ENCODE peak calls at places on chromosomes 3 and 15, in nine cellular contexts. X is A549, C is hepatocyte, S is PC-9, M is cardiac muscle cell, V is heart right ventricle, N is endothelial cell of umbilical vein, H is lower lobe of right lung, F is neural progenitor cell. L is an unnamed sample. For H3K4me1, the result is how much of the 10 kb centered on the place peaks cover.

GRCh38 chr3:99175276-99175801 is 273.8 kb upstream of the DCBLD2 start:
- DNase-seq in V (no peak), N (peak), S (no peak), F (no peak), H (no peak), C (no peak), X (no peak), M (no peak), L (no peak)

GRCh38 chr3:23985752-23986544 is 40.9 kb downstream of the NR1D2 start:
- DNase-seq in S (no peak), V (no peak), C (no peak), F (no peak), X (no peak), N (no peak), M (no peak), H (no peak), L (no peak)

GRCh38 chr3:39177708-39178332 is 14.6 kb downstream of the XIRP1 start:
- DNase-seq in N (peak), X (peak), C (peak), H (peak), V (peak), F (peak), S (peak), M (peak), L (peak)

GRCh38 chr3:113354307-113354706 is 87.0 kb downstream of the CFAP44 start:
- DNase-seq in H (no peak), V (no peak), C (no peak), X (peak), N (no peak), S (no peak), M (no peak), F (no peak), L (peak)

GRCh38 chr3:156648086-156648485 is 26.3 kb upstream of the TIPARP start:
- DNase-seq in C (no peak), M (no peak), N (no peak), X (no peak), V (no peak), S (no peak), H (no peak), F (no peak), L (no peak)

GRCh38 chr3:188194327-188194726 is 40.4 kb downstream of the LPP start:
- DNase-seq in M (no peak), S (no peak), F (no peak), X (no peak), C (no peak), H (no peak), N (no peak), V (no peak), L (peak)

GRCh38 chr3:40055361-40055760 is 246.0 kb downstream of the MYRIP start:
- DNase-seq in C (no peak), V (no peak), S (no peak), N (no peak), M (no peak), F (no peak), X (no peak), H (no peak), L (peak)

GRCh38 chr3:25033407-25034029 is 394.5 kb upstream of the RARB start:
- DNase-seq in H (no peak), N (peak), S (peak), V (peak), C (peak), F (peak), X (peak), M (peak), L (no peak)

GRCh38 chr3:102143536-102143935 is 291.3 kb upstream of the ZPLD1 start:
- DNase-seq in V (no peak), M (no peak), H (no peak), C (no peak), N (no peak), S (no peak), F (no peak), X (no peak), L (no peak)

GRCh38 chr3:5194801-5195509 is 7.4 kb downstream of the EDEM1 start:
- DNase-seq in F (no peak), S (peak), M (no peak), N (peak), X (peak), H (no peak), V (no peak), C (peak), L (peak)

GRCh38 chr15:79572691-79573340 is 140.7 kb downstream of the MINAR1 start:
- DNase-seq in N (no peak), C (no peak), M (no peak), V (no peak), S (no peak), H (no peak), F (no peak), X (no peak), L (no peak)

GRCh38 chr3:131907809-131908208 is 127.0 kb downstream of the CPNE4 start:
- DNase-seq in F (no peak), V (no peak), M (peak), H (no peak), X (no peak), C (no peak), S (no peak), N (no peak), L (no peak)

GRCh38 chr15:63447277-63447676 is 57.1 kb upstream of the USP3 start:
- DNase-seq in M (no peak), V (no peak), S (no peak), N (no peak), F (no peak), X (no peak), H (no peak), C (no peak), L (no peak)

GRCh38 chr3:58246148-58247051 is 8.8 kb downstream of the ABHD6 start:
- DNase-seq in F (no peak), C (peak), V (no peak), X (no peak), N (no peak), H (no peak), M (peak), S (no peak), L (no peak)

GRCh38 chr3:182436547-182436946 is 356.8 kb upstream of the ATP11B start:
- DNase-seq in H (no peak), V (no peak), F (no peak), X (no peak), M (no peak), N (no peak), S (no peak), C (no peak), L (peak)

GRCh38 chr15:83066034-83066760 is 855 bp downstream of the BTBD1 start:
- DNase-seq in H (no peak), M (no peak), C (no peak), N (peak), X (no peak), S (no peak), V (peak), F (peak), L (no peak)

GRCh38 chr3:195023576-195023975 is 247.4 kb downstream of the XXYLT1 start:
- DNase-seq in N (no peak), F (no peak), X (no peak), H (no peak), S (no peak), C (no peak), V (no peak), M (no peak), L (no peak)

GRCh38 chr3:169661567-169662214 is 1.8 kb downstream of the MECOM start:
- DNase-seq in N (peak), S (peak), C (peak), X (peak), F (peak), M (peak), H (peak), V (peak), L (no peak)

GRCh38 chr15:61195116-61196002 is 33.7 kb downstream of the RORA start:
- DNase-seq in C (peak), V (no peak), X (peak), N (peak), F (peak), H (no peak), S (no peak), M (peak), L (no peak)

GRCh38 chr3:157494581-157495281 is 8.5 kb downstream of the VEPH1 start:
- DNase-seq in V (no peak), S (no peak), N (no peak), F (no peak), X (no peak), M (no peak), C (no peak), H (no peak), L (no peak)

GRCh38 chr3:196624008-196624790 is 15.3 kb upstream of the NRROS start:
- DNase-seq in X (no peak), N (no peak), H (no peak), C (no peak), M (no peak), S (no peak), F (no peak), V (peak), L (no peak)

GRCh38 chr15:31867536-31868442 is 162.5 kb upstream of the CHRNA7 start:
- DNase-seq in M (peak), X (peak), V (peak), S (peak), F (peak), C (peak), H (peak), N (peak), L (peak)

GRCh38 chr3:129187857-129188256 is 4.2 kb upstream of the CNBP start:
- DNase-seq in S (no peak), M (no peak), V (no peak), F (no peak), X (no peak), N (no peak), H (no peak), C (no peak), L (no peak)

GRCh38 chr3:14812196-14812785 is 6.5 kb upstream of the FGD5 start:
- DNase-seq in F (no peak), X (no peak), V (no peak), C (no peak), M (no peak), N (peak), S (no peak), H (no peak), L (no peak)

GRCh38 chr3:50671331-50671730 is 3.4 kb upstream of the DOCK3 start:
- DNase-seq in N (peak), H (no peak), C (peak), F (no peak), V (no peak), X (peak), M (no peak), S (peak), L (peak)

GRCh38 chr15:52294881-52295420 is 653 bp downstream of the MYO5C start:
- DNase-seq in H (no peak), S (no peak), C (peak), F (peak), V (no peak), X (no peak), N (peak), M (peak), L (no peak)

GRCh38 chr3:60754617-60755016 is 496.6 kb downstream of the FHIT start:
- DNase-seq in F (no peak), S (no peak), C (no peak), X (no peak), H (no peak), V (no peak), N (no peak), M (no peak), L (no peak)

GRCh38 chr3:60756636-60757035 is 494.6 kb downstream of the FHIT start:
- DNase-seq in V (no peak), M (no peak), X (no peak), F (peak), C (no peak), S (no peak), H (no peak), N (no peak), L (no peak)

GRCh38 chr3:60752800-60753199 is 498.5 kb downstream of the FHIT start:
- DNase-seq in S (no peak), X (no peak), H (no peak), N (no peak), F (no peak), V (no peak), C (no peak), M (no peak), L (no peak)

GRCh38 chr3:60756231-60756630 is 495.0 kb downstream of the FHIT start:
- DNase-seq in N (no peak), V (no peak), C (no peak), F (no peak), H (no peak), M (peak), S (no peak), X (no peak), L (no peak)

GRCh38 chr3:60755094-60755493 is 496.2 kb downstream of the FHIT start:
- DNase-seq in C (no peak), X (peak), N (no peak), F (peak), S (no peak), H (no peak), V (no peak), M (peak), L (no peak)
- TF ChIP-seq CTCF in C (no peak), X (no peak), N (no peak), F (peak), S (no peak), H (peak), V (no peak), M (no peak), L (peak)

GRCh38 chr15:59396660-59397059 is 24.0 kb upstream of the MYO1E start:
- DNase-seq in S (no peak), N (no peak), F (no peak), V (no peak), H (no peak), M (no peak), C (no peak), X (no peak), L (no peak)

GRCh38 chr15:59399465-59400102 is 26.9 kb upstream of the MYO1E start:
- DNase-seq in C (no peak), X (no peak), M (no peak), S (no peak), N (no peak), H (no peak), F (no peak), V (no peak), L (no peak)

GRCh38 chr15:59396211-59396610 is 23.5 kb upstream of the MYO1E start:
- DNase-seq in X (peak), H (no peak), C (no peak), M (no peak), N (no peak), V (no peak), S (no peak), F (no peak), L (no peak)

GRCh38 chr15:59400103-59400813 is 27.6 kb upstream of the MYO1E start:
- DNase-seq in N (no peak), X (no peak), C (no peak), S (no peak), V (no peak), F (peak), M (no peak), H (no peak), L (peak)

DNA sequence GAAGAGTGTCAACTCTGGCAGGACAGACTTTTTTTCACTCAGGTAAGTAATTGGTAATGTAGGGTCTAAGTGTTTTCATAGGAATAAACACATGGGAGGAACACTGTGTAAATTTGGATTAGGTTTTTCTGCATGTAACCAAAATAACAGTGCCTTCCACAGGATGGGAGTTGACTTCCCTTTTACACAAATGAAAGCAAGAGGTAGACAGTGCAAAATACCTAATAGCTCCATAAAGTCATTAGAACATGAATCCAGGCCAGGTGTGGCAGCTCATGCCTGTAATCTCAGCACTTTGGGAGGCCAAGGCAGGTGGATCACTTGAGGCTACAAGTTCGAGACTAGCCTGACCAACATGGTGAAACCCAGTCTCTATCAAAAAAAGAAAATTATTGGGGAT is 25.5 kb upstream of the MYO1E start:
- DNase-seq in C (no peak), H (no peak), V (no peak), N (no peak), X (no peak), F (no peak), M (no peak), S (no peak), L (no peak)
- H3K27ac ChIP-seq in C (no peak), H (no peak), V (no peak), N (no peak), X (no peak), F (no peak), M (no peak), S (no peak), L (no peak)

GRCh38 chr15:75696854-75697259 is 15.8 kb downstream of the CSPG4 start:
- DNase-seq in M (no peak), F (no peak), N (no peak), X (no peak), S (no peak), C (no peak), V (no peak), H (no peak), L (no peak)

GRCh38 chr15:75695634-75696302 is 16.9 kb downstream of the CSPG4 start:
- DNase-seq in N (no peak), M (no peak), V (no peak), F (no peak), H (no peak), X (no peak), S (no peak), C (no peak), L (peak)

GRCh38 chr15:75696303-75696657 is 16.4 kb downstream of the CSPG4 start:
- DNase-seq in X (no peak), M (no peak), N (no peak), V (no peak), S (no peak), C (no peak), H (no peak), F (no peak), L (peak)

GRCh38 chr15:75697523-75698398 is 14.9 kb downstream of the CSPG4 start:
- DNase-seq in C (no peak), F (no peak), S (no peak), N (no peak), H (no peak), M (no peak), X (no peak), V (no peak), L (no peak)

GRCh38 chr15:75698399-75698747 is 14.3 kb downstream of the CSPG4 start:
- DNase-seq in C (no peak), N (no peak), M (no peak), X (no peak), F (no peak), H (no peak), S (no peak), V (no peak), L (no peak)
- H3K4me1 ChIP-seq in C (under half), N (under half), M (under half), X (under half), F (under half), H (under half), S (under half), V (half or more), L (under half)

GRCh38 chr3:13500133-13500885 is 20.2 kb downstream of the HDAC11 start:
- DNase-seq in F (peak), C (no peak), X (no peak), S (no peak), V (no peak), M (peak), N (no peak), H (peak), L (no peak)
- TF ChIP-seq CTCF in F (peak), C (peak), X (peak), S (peak), V (no peak), M (peak), N (peak), H (peak), L (peak)

DNA sequence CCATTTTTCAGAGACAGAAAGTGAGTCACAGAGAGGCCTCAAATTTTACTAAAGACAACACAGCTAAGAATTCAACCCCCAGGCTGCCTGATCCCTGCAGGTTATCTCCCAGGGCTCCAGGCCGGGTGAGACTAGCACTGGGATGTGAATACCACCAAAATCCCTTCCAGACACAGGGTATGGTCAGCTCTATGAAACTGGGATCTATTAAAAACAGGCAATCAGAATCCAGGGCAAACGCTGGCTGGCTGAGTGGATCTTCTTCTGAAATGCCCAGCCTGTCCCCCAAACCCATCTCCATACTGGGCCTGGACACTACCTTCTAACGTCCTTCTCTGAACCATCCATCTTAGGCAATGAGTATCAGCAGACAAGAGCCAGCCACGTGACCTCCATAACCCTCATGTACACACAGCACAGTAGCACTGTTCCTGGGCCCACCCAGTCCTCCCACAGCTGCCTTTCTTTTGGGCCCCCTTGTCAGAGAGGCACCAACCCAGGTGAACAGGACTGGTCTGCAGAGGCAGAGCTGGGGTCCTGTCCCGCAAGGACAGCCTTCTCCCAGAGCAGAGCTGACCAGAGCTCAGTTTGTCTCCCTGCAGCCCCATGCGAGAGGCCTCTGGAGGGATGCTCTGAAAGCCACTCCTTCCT is 1.9 kb downstream of the RAB6B start:
- DNase-seq in F (no peak), H (peak), C (no peak), V (no peak), M (no peak), S (no peak), X (no peak), N (no peak), L (no peak)
- H3K27ac ChIP-seq in F (no peak), H (no peak), C (no peak), V (no peak), M (no peak), S (no peak), X (no peak), N (no peak), L (no peak)

GRCh38 chr3:45936261-45936660 is 7.0 kb upstream of the CXCR6 start:
- DNase-seq in X (no peak), H (no peak), N (no peak), V (no peak), F (no peak), S (no peak), C (no peak), M (no peak), L (no peak)
- H3K4me1 ChIP-seq in X (under half), H (under half), N (under half), V (under half), F (under half), S (under half), C (under half), M (under half), L (under half)

DNA sequence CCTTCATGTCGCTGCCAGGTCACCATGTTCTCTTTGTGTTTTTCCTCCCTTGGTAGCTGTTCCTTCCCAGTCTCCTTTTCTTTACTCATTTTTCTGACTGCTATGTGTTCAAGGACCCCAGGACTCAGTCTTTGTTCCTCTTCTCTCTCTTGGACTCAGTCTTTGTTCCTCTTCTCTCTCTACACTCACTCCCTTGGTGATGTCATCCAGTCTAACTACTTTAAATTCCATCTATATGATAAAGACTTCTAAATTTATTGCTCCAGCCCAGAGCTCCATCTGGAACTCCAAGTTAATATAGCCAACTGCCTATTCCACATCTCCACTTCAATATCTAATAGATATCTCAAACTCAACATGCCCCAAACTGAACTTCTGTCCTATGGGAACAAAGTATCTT is 4.8 kb upstream of the DYNC1LI1 start:
- DNase-seq in X (no peak), H (no peak), N (no peak), V (no peak), S (no peak), C (no peak), F (no peak), M (no peak), L (peak)
- TF ChIP-seq CTCF in X (no peak), H (no peak), N (no peak), V (no peak), S (no peak), C (no peak), F (no peak), M (no peak), L (no peak)

L was measured in foreskin keratinocyte.